ENCODE peak calls at places on chromosomes 11 and 22, in six cellular contexts. One of them, this sample, is unnamed.

GRCh38 chr22:39995346-39996252 is 845 bp downstream of the FAM83F start:
- DNase-seq in CD8-positive, alpha-beta T cell: no peak
- DNase-seq in H9: peak
- DNase-seq in Peyer's patch: no peak
- DNase-seq in heart left ventricle: no peak
- DNase-seq in nephron progenitor cell: no peak
- DNase-seq in this sample: no peak

GRCh38 chr11:121540627-121541026 is 87.9 kb upstream of the SORL1-AS1 start:
- DNase-seq in H9: no peak
- DNase-seq in nephron progenitor cell: no peak
- DNase-seq in heart left ventricle: no peak
- DNase-seq in CD8-positive, alpha-beta T cell: no peak
- DNase-seq in Peyer's patch: no peak
- DNase-seq in this sample: no peak

GRCh38 chr11:23370580-23371275 is 510.5 kb upstream of the CCDC179 start:
- DNase-seq in Peyer's patch: no peak
- DNase-seq in CD8-positive, alpha-beta T cell: no peak
- DNase-seq in heart left ventricle: no peak
- DNase-seq in nephron progenitor cell: no peak
- DNase-seq in H9: no peak
- DNase-seq in this sample: no peak

GRCh38 chr22:36299295-36299694 is 46.4 kb downstream of the APOL1 start:
- DNase-seq in CD8-positive, alpha-beta T cell: no peak
- DNase-seq in Peyer's patch: no peak
- DNase-seq in H9: no peak
- DNase-seq in heart left ventricle: no peak
- DNase-seq in nephron progenitor cell: no peak
- DNase-seq in this sample: no peak

GRCh38 chr11:100556781-100557180 is 130.3 kb upstream of the ARHGAP42 start:
- DNase-seq in nephron progenitor cell: no peak
- DNase-seq in H9: no peak
- DNase-seq in CD8-positive, alpha-beta T cell: no peak
- DNase-seq in heart left ventricle: no peak
- DNase-seq in Peyer's patch: no peak
- DNase-seq in this sample: no peak

GRCh38 chr11:76248210-76248609 is 41.9 kb upstream of the WNT11 start:
- DNase-seq in H9: peak
- DNase-seq in heart left ventricle: no peak
- DNase-seq in Peyer's patch: no peak
- DNase-seq in nephron progenitor cell: no peak
- DNase-seq in CD8-positive, alpha-beta T cell: no peak
- DNase-seq in this sample: peak

GRCh38 chr11:67404515-67405195 is 772 bp downstream of the TBC1D10C start:
- DNase-seq in H9: no peak
- DNase-seq in heart left ventricle: no peak
- DNase-seq in nephron progenitor cell: no peak
- DNase-seq in Peyer's patch: peak
- DNase-seq in CD8-positive, alpha-beta T cell: no peak
- DNase-seq in this sample: no peak

GRCh38 chr11:125141686-125142535 is 22.6 kb upstream of the PKNOX2 start:
- DNase-seq in H9: peak
- DNase-seq in heart left ventricle: peak
- DNase-seq in CD8-positive, alpha-beta T cell: peak
- DNase-seq in Peyer's patch: peak
- DNase-seq in nephron progenitor cell: peak
- DNase-seq in this sample: peak

GRCh38 chr22:39311592-39312400 is 7.6 kb downstream of the RPL3 start:
- DNase-seq in Peyer's patch: no peak
- DNase-seq in CD8-positive, alpha-beta T cell: no peak
- DNase-seq in nephron progenitor cell: no peak
- DNase-seq in H9: peak
- DNase-seq in heart left ventricle: no peak
- DNase-seq in this sample: no peak

GRCh38 chr11:129852125-129852740 is 36.6 kb downstream of the TMEM45B start:
- DNase-seq in heart left ventricle: no peak
- DNase-seq in Peyer's patch: no peak
- DNase-seq in CD8-positive, alpha-beta T cell: no peak
- DNase-seq in H9: no peak
- DNase-seq in nephron progenitor cell: no peak
- DNase-seq in this sample: no peak

GRCh38 chr11:66002648-66003225 is 434 bp downstream of the BANF1 start:
- DNase-seq in H9: peak
- DNase-seq in CD8-positive, alpha-beta T cell: no peak
- DNase-seq in nephron progenitor cell: no peak
- DNase-seq in Peyer's patch: no peak
- DNase-seq in heart left ventricle: no peak
- DNase-seq in this sample: peak

GRCh38 chr11:132648841-132649240 is 883.5 kb downstream of the OPCML start:
- DNase-seq in heart left ventricle: no peak
- DNase-seq in H9: no peak
- DNase-seq in Peyer's patch: no peak
- DNase-seq in nephron progenitor cell: no peak
- DNase-seq in CD8-positive, alpha-beta T cell: no peak
- DNase-seq in this sample: no peak

GRCh38 chr11:117281159-117281558 is 10.0 kb upstream of the BACE1-AS start:
- DNase-seq in H9: no peak
- DNase-seq in heart left ventricle: no peak
- DNase-seq in nephron progenitor cell: no peak
- DNase-seq in CD8-positive, alpha-beta T cell: no peak
- DNase-seq in Peyer's patch: no peak
- DNase-seq in this sample: no peak

GRCh38 chr11:8581300-8581699 is 12.7 kb downstream of the STK33 start:
- DNase-seq in heart left ventricle: no peak
- DNase-seq in nephron progenitor cell: no peak
- DNase-seq in Peyer's patch: no peak
- DNase-seq in CD8-positive, alpha-beta T cell: no peak
- DNase-seq in H9: no peak
- DNase-seq in this sample: no peak

GRCh38 chr11:40290031-40290650 is 1169.3 kb downstream of the LRRC4C start:
- DNase-seq in heart left ventricle: no peak
- DNase-seq in H9: no peak
- DNase-seq in nephron progenitor cell: no peak
- DNase-seq in CD8-positive, alpha-beta T cell: no peak
- DNase-seq in Peyer's patch: no peak
- DNase-seq in this sample: no peak

GRCh38 chr11:12127206-12127898 is 17.0 kb downstream of the MICAL2 start:
- DNase-seq in CD8-positive, alpha-beta T cell: no peak
- DNase-seq in nephron progenitor cell: no peak
- DNase-seq in H9: no peak
- DNase-seq in Peyer's patch: no peak
- DNase-seq in heart left ventricle: no peak
- DNase-seq in this sample: no peak

GRCh38 chr11:63599211-63600122 is 14.8 kb downstream of the PLAAT3 start:
- DNase-seq in CD8-positive, alpha-beta T cell: no peak
- DNase-seq in Peyer's patch: peak
- DNase-seq in H9: no peak
- DNase-seq in heart left ventricle: no peak
- DNase-seq in nephron progenitor cell: no peak
- DNase-seq in this sample: no peak

GRCh38 chr11:110797453-110797852 is 85.2 kb upstream of the ARHGAP20 start:
- DNase-seq in H9: no peak
- DNase-seq in Peyer's patch: no peak
- DNase-seq in nephron progenitor cell: no peak
- DNase-seq in CD8-positive, alpha-beta T cell: no peak
- DNase-seq in heart left ventricle: no peak
- DNase-seq in this sample: peak

GRCh38 chr11:71324788-71325417 is 72.5 kb upstream of the SHANK2 start:
- DNase-seq in Peyer's patch: peak
- DNase-seq in H9: no peak
- DNase-seq in heart left ventricle: no peak
- DNase-seq in CD8-positive, alpha-beta T cell: no peak
- DNase-seq in nephron progenitor cell: no peak
- DNase-seq in this sample: no peak

DNA sequence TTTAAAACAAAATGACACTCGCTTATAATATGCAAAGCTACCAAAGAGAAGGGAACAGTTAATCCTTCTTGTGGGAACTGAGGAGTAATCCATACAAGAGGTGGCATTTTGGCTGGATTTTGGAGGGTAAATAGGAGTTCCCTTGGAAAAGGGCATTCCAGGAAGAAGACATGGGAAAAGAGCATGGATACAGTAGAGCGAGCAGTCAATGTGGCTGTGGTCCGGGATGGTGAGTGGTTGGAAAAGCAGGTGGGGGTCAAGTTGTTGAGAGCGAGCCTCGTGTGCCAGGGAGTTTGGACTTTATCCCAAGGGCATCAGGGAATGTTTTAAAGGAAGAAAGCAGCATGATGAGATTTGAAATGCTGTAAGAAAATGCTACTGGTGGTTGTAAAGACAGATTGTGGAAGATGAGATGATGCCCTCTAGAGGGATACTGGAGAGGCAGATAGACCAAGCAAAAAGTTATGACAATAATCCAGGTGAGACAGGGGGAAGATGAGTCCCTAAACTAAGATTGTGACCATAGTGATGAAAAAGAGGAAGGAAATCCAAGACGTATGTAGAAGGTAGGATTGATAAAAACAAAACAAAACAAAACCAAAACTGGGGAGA is 3.8 kb upstream of the MMP7 start:
- DNase-seq in nephron progenitor cell: no peak
- DNase-seq in Peyer's patch: no peak
- DNase-seq in heart left ventricle: no peak
- DNase-seq in CD8-positive, alpha-beta T cell: no peak
- DNase-seq in H9: no peak
- DNase-seq in this sample: peak
- TF ChIP-seq CTCF in nephron progenitor cell: no peak
- TF ChIP-seq CTCF in Peyer's patch: no peak
- TF ChIP-seq CTCF in heart left ventricle: no peak
- TF ChIP-seq CTCF in CD8-positive, alpha-beta T cell: no peak
- TF ChIP-seq CTCF in H9: peak
- TF ChIP-seq CTCF in this sample: peak

GRCh38 chr11:19739872-19740271 is 27.2 kb downstream of the NAV2 start:
- DNase-seq in heart left ventricle: peak
- DNase-seq in nephron progenitor cell: peak
- DNase-seq in CD8-positive, alpha-beta T cell: no peak
- DNase-seq in H9: peak
- DNase-seq in Peyer's patch: no peak
- DNase-seq in this sample: no peak
- TF ChIP-seq CTCF in heart left ventricle: no peak
- TF ChIP-seq CTCF in nephron progenitor cell: peak
- TF ChIP-seq CTCF in CD8-positive, alpha-beta T cell: no peak
- TF ChIP-seq CTCF in H9: peak
- TF ChIP-seq CTCF in Peyer's patch: no peak
- TF ChIP-seq CTCF in this sample: no peak

DNA sequence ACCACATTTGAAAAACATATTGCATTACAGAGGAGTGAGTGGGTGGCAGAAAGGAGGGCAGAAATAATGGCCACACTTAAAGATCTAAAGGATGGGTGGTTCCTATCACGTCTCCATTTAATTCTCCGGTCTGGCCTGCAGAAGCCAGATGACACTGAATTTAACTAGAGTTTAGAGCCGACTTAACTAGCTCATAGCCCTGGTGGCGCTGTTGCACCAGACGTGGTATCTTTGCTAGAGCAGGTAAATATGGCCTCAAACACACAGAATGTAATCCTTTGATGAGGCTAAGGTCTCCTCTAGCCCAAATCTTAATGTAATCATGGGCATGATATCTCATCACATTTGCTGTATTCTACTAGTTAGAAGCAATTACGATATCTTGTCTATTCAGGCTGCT is 51.5 kb upstream of the GAL start:
- DNase-seq in H9: peak
- DNase-seq in CD8-positive, alpha-beta T cell: peak
- DNase-seq in heart left ventricle: no peak
- DNase-seq in nephron progenitor cell: peak
- DNase-seq in Peyer's patch: peak
- DNase-seq in this sample: no peak
- TF ChIP-seq CTCF in H9: peak
- TF ChIP-seq CTCF in CD8-positive, alpha-beta T cell: peak
- TF ChIP-seq CTCF in heart left ventricle: peak
- TF ChIP-seq CTCF in nephron progenitor cell: peak
- TF ChIP-seq CTCF in Peyer's patch: peak
- TF ChIP-seq CTCF in this sample: peak

DNA sequence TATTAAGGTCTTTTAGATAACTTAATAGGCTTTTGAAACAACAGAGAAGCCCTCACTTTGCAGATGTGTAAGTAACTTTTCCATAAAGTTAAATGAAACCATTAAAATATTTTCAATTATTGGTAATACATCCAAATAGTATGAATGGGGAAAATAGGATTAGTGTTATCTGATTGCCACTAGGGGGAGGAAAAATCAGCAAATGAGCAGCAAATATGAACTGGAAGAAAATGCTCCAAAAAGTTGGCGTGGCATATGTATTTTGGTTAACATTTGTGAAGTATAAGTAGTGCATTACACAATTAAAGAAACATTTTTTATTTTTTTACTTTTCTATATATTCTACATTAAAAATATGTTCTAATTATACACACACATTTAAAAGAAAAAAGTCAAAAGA is 259.8 kb upstream of the ANO5 start:
- DNase-seq in nephron progenitor cell: no peak
- DNase-seq in heart left ventricle: no peak
- DNase-seq in CD8-positive, alpha-beta T cell: no peak
- DNase-seq in H9: no peak
- DNase-seq in Peyer's patch: no peak
- DNase-seq in this sample: no peak
- TF ChIP-seq CTCF in nephron progenitor cell: peak
- TF ChIP-seq CTCF in heart left ventricle: peak
- TF ChIP-seq CTCF in CD8-positive, alpha-beta T cell: no peak
- TF ChIP-seq CTCF in H9: peak
- TF ChIP-seq CTCF in Peyer's patch: peak
- TF ChIP-seq CTCF in this sample: peak

DNA sequence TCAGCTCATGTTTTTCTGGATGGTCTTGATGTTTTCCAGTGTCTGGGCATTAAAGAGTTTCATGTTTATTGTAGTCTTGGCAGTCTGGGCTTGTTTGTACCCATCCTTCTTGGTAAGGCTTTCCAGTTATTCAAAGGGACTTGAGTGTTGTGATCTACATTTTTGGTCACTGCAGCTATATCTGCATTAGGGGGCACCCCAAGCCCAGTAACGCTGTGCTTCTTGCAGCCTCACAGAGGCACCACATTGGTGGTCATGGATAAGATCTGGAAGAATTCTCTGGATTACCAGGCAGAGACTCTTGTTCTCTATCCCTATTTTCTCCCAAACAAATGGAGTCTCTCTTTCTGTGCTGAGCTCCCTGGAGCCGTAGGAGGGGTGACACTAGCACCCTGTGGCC is 451.5 kb upstream of the FAT3 start:
- DNase-seq in nephron progenitor cell: no peak
- DNase-seq in heart left ventricle: no peak
- DNase-seq in H9: peak
- DNase-seq in Peyer's patch: no peak
- DNase-seq in CD8-positive, alpha-beta T cell: no peak
- DNase-seq in this sample: no peak
- TF ChIP-seq CTCF in nephron progenitor cell: no peak
- TF ChIP-seq CTCF in heart left ventricle: no peak
- TF ChIP-seq CTCF in H9: peak
- TF ChIP-seq CTCF in Peyer's patch: no peak
- TF ChIP-seq CTCF in CD8-positive, alpha-beta T cell: no peak
- TF ChIP-seq CTCF in this sample: no peak

GRCh38 chr22:37930270-37930951 is 23.0 kb downstream of the C22orf23 start:
- DNase-seq in H9: peak
- DNase-seq in nephron progenitor cell: no peak
- DNase-seq in CD8-positive, alpha-beta T cell: no peak
- DNase-seq in Peyer's patch: no peak
- DNase-seq in heart left ventricle: no peak
- DNase-seq in this sample: no peak
- TF ChIP-seq CTCF in H9: peak
- TF ChIP-seq CTCF in nephron progenitor cell: peak
- TF ChIP-seq CTCF in CD8-positive, alpha-beta T cell: no peak
- TF ChIP-seq CTCF in Peyer's patch: peak
- TF ChIP-seq CTCF in heart left ventricle: peak
- TF ChIP-seq CTCF in this sample: peak

This sample was measured in GM13977.